ENCODE peak calls at places on chromosomes 4 and X, in five cellular contexts. O is IMR-90, M is GM12878, K is endothelial cell of umbilical vein, F is uterus. Z is an unnamed sample.
A peak's percentile ranks its signal among the peaks of the same experiment; 100 is the strongest.

GRCh38 chrX:47571215-47571614 is 10.2 kb downstream of the ARAF start:
- DNase-seq in O (no peak), M (no peak), K (no peak), F (no peak), Z (no peak)

GRCh38 chr4:89657931-89658700 is 178.8 kb downstream of the SNCA start:
- DNase-seq in O (peak; percentile 46), M (no peak), K (peak; percentile 82), F (no peak), Z (no peak)

GRCh38 chr4:168999836-169000235 is 10.2 kb downstream of the CBR4 start:
- DNase-seq in O (no peak), M (no peak), K (no peak), F (no peak), Z (no peak)

GRCh38 chr4:26105815-26106699 is 192.0 kb downstream of the SMIM20 start:
- DNase-seq in O (peak; percentile 80), M (no peak), K (no peak), F (peak; percentile 31), Z (no peak)

GRCh38 chrX:48696301-48697181 is at the start of gene SUV39H1:
- DNase-seq in O (peak; percentile 81), M (peak; percentile 45), K (peak; percentile 87), F (peak; percentile 86), Z (peak; percentile 91)

GRCh38 chr4:149291463-149291862 is 524.2 kb downstream of the IQCM start:
- DNase-seq in O (peak; percentile 43), M (no peak), K (peak; percentile 13), F (no peak), Z (peak; percentile 8)

GRCh38 chr4:147891476-147892115 is 159.7 kb downstream of the ARHGAP10 start:
- DNase-seq in O (no peak), M (no peak), K (no peak), F (no peak), Z (no peak)

GRCh38 chrX:73728518-73729023 is 165.6 kb downstream of the CHIC1 start:
- DNase-seq in O (no peak), M (no peak), K (no peak), F (no peak), Z (no peak)

GRCh38 chr4:81353861-81354260 is 117.8 kb downstream of the RASGEF1B start:
- DNase-seq in O (peak; percentile 84), M (no peak), K (no peak), F (no peak), Z (no peak)

GRCh38 chr4:128682942-128683666 is 126.4 kb upstream of the JADE1 start:
- DNase-seq in O (no peak), M (no peak), K (no peak), F (no peak), Z (no peak)

GRCh38 chrX:3950373-3950772 is 236.9 kb upstream of the PRKX start:
- DNase-seq in O (no peak), M (no peak), K (no peak), F (no peak), Z (no peak)

GRCh38 chrX:78527263-78527662 is 131.9 kb downstream of the RTL3 start:
- DNase-seq in O (peak; percentile 8), M (no peak), K (no peak), F (no peak), Z (no peak)

GRCh38 chrX:135324463-135324862 is 15.2 kb downstream of the ETDC start:
- DNase-seq in O (no peak), M (no peak), K (no peak), F (no peak), Z (no peak)

GRCh38 chr4:56786955-56787354 is 34.5 kb downstream of the SPINK2 start:
- DNase-seq in O (peak; percentile 96), M (no peak), K (peak; percentile 17), F (peak; percentile 77), Z (peak; percentile 62)

GRCh38 chr4:88613417-88613875 is 21.2 kb downstream of the HERC3 start:
- DNase-seq in O (no peak), M (no peak), K (peak; percentile 78), F (no peak), Z (no peak)

GRCh38 chr4:138348055-138348454 is 105.9 kb upstream of the SLC7A11 start:
- DNase-seq in O (peak; percentile 22), M (peak; percentile 32), K (peak; percentile 23), F (no peak), Z (no peak)

GRCh38 chr4:121824950-121825349 is 1.3 kb upstream of the CCNA2 start:
- DNase-seq in O (no peak), M (no peak), K (no peak), F (no peak), Z (no peak)

GRCh38 chr4:82989567-82990429 is 20.8 kb downstream of the LIN54 start:
- DNase-seq in O (peak; percentile 31), M (peak; percentile 41), K (peak; percentile 9), F (no peak), Z (no peak)

GRCh38 chr4:147163311-147163710 is 217.6 kb upstream of the TTC29 start:
- DNase-seq in O (no peak), M (no peak), K (no peak), F (no peak), Z (no peak)

GRCh38 chr4:110612631-110613269 is 10.1 kb downstream of the PITX2 start:
- DNase-seq in O (no peak), M (no peak), K (no peak), F (no peak), Z (no peak)

GRCh38 chr4:47106561-47106960 is 75.2 kb downstream of the GABRB1 start:
- DNase-seq in O (peak; percentile 79), M (no peak), K (no peak), F (no peak), Z (no peak)

GRCh38 chr4:183139058-183139740 is 40.1 kb downstream of the WWC2 start:
- DNase-seq in O (peak; percentile 31), M (no peak), K (no peak), F (no peak), Z (no peak)

GRCh38 chrX:44232100-44232499 is 111.4 kb downstream of the EFHC2 start:
- DNase-seq in O (no peak), M (no peak), K (no peak), F (no peak), Z (no peak)

GRCh38 chr4:39763714-39764572 is 66.0 kb downstream of the UBE2K start:
- DNase-seq in O (no peak), M (peak; percentile 66), K (no peak), F (no peak), Z (no peak)
- H3K27ac ChIP-seq in O (no peak overlapping the region), M (peak overlapping the region; percentile 61), K (no peak overlapping the region), F (no peak overlapping the region), Z (no peak overlapping the region)

DNA sequence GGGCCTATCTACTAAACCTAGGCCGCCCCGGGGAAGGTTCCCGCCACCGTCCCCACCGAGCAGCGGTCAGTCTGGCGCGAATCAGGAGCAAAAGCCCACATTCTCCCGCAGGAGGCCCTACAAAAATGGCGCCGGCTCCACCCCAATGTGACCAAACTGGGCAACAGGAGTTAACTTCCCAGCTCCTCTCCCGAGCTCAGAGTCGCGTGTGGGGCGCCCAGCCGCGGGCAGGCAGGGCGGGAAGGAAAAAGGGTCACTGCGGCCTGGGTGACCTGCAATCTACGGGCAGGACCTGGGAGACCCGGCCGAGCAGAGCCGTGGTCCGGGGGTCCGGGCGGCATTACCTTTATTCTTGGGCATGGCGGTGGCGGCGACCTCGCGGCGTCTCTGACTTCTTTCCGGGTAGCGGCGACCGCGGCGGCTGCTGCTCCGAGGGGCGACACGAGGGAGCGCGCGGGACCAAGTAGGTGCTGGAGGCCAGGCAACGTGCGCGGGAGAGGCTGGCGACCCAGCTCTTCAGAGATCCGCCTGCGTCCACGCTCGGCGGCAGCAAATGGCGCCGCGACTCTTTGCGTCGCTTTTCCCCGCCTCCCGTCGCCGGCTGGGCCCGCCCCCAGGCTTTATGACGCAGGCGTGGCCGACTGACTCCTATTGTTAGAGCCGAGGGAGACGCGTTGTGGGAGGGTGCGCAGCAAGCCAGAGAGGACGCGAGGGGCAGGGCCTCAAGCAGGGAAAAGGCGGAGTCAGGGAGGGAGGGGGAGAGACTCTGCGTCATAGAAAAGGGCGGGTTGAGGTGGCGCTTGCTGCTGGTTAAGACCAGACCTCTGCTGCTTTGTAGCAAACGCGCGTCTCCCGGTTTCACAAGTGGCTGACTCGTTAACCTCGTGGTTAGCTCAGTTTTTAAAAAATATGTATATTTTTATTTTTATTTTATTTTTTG is at the start of gene EIF1AX:
- DNase-seq in O (peak; percentile 99), M (peak; percentile 97), K (peak; percentile 98), F (peak; percentile 99), Z (peak; percentile 99)
- TF ChIP-seq POLR2A in O (peak; percentile 89), M (peak; percentile 89), K (peak; percentile 46), F (peak; percentile 89), Z (peak; percentile 92)

GRCh38 chr4:74112399-74113090 is 13.6 kb upstream of the CXCL2 start:
- DNase-seq in O (peak; percentile 61), M (no peak), K (peak; percentile 24), F (no peak), Z (no peak)
- H3K27ac ChIP-seq in O (no peak overlapping the region), M (no peak overlapping the region), K (no peak overlapping the region), F (no peak overlapping the region), Z (peak overlapping the region; percentile 35)

GRCh38 chr4:86939123-86939522 is 4.3 kb downstream of the AFF1 start:
- DNase-seq in O (no peak), M (no peak), K (peak; percentile 75), F (no peak), Z (no peak)

GRCh38 chr4:86935499-86935832 is 655 bp downstream of the AFF1 start:
- DNase-seq in O (no peak), M (no peak), K (no peak), F (peak; percentile 62), Z (no peak)

GRCh38 chr4:86934147-86934771 is 552 bp upstream of the AFF1 start:
- DNase-seq in O (no peak), M (no peak), K (no peak), F (no peak), Z (peak; percentile 9)

GRCh38 chr4:86934772-86935498 is at the start of gene AFF1:
- DNase-seq in O (peak; percentile 79), M (peak; percentile 71), K (peak; percentile 93), F (peak; percentile 95), Z (peak; percentile 96)

GRCh38 chr4:86935833-86936721 is 1.3 kb downstream of the AFF1 start:
- DNase-seq in O (peak; percentile 57), M (peak; percentile 88), K (peak; percentile 84), F (peak; percentile 76), Z (peak; percentile 87)
- TF ChIP-seq POLR2A in O (no peak), M (peak; percentile 65), K (peak; percentile 26), F (peak; percentile 54), Z (peak; percentile 79)

DNA sequence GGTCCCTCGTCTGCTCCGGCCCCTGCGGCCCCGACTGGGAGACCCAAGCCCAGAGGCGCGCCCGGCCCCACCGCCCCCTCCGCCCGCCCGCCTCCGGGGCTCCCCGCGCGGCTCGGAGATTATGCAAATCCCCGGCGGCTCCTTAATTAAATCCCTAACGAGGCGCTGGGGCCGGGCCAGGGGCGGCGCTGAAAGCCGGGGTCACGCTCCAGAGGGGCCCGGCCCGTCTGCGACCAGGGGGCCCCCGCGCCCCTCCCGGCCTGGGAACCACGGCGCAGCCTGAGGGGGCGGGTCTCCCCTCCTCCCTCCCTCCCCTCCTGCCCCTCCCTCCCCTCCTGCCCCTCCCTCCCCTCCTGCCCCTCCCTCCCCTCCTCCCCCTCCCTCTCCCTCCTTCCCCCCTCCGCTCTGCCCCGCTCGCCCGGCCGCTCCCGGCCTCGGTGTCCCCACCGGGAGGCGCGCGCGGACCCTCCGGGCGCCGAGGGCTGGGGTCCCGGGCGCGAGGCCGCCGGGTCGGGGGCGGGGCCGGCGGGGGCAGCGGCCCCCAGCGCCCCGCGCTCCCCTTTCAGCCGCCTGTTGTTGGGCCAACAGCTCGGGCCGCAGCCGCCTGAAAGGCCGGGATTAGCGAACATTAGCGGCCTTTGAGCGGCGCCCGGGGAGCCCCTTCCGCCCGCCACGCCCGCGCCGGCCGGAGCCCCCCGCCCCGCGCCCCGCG is 25.9 kb upstream of the FGFR3 start:
- DNase-seq in O (peak; percentile 2), M (no peak), K (no peak), F (no peak), Z (no peak)
- H3K27ac ChIP-seq in O (no peak overlapping the region), M (no peak overlapping the region), K (no peak overlapping the region), F (no peak overlapping the region), Z (no peak overlapping the region)

Z was measured in transverse colon.